ENCODE peak calls at places on chromosomes 12 and 14, in seven cellular contexts. E is cardiac fibroblast, X is uterus, D is neural progenitor cell, P is Panc1, L is fibroblast of lung, H is lung. K is an unnamed sample.

GRCh38 chr12:42140901-42141300 is 3.8 kb downstream of the GXYLT1 start:
- DNase-seq in E (peak), X (no peak), D (peak), P (no peak), L (peak), H (peak), K (no peak)

GRCh38 chr12:69239922-69240624 is 704 bp downstream of the CPSF6 start:
- DNase-seq in E (peak), X (peak), D (peak), P (no peak), L (peak), H (peak), K (no peak)

GRCh38 chr14:77316872-77317271 is 3.8 kb downstream of the POMT2 start:
- DNase-seq in E (no peak), X (no peak), D (no peak), P (no peak), L (no peak), H (no peak), K (no peak)

GRCh38 chr14:63745858-63746425 is 18.1 kb upstream of the SGPP1 start:
- DNase-seq in E (no peak), X (no peak), D (no peak), P (no peak), L (no peak), H (peak), K (no peak)

GRCh38 chr12:127928615-127929014 is 338.4 kb upstream of the TMEM132C start:
- DNase-seq in E (no peak), X (no peak), D (no peak), P (no peak), L (peak), H (no peak), K (peak)

GRCh38 chr14:63167044-63167443 is 37.2 kb upstream of the RHOJ start:
- DNase-seq in E (no peak), X (no peak), D (no peak), P (no peak), L (no peak), H (no peak), K (no peak)

GRCh38 chr12:2212971-2213869 is 160.4 kb downstream of the CACNA1C start:
- DNase-seq in E (peak), X (peak), D (peak), P (no peak), L (peak), H (no peak), K (no peak)

GRCh38 chr12:80939231-80939950 is 1.7 kb upstream of the LIN7A start:
- DNase-seq in E (peak), X (no peak), D (no peak), P (no peak), L (no peak), H (no peak), K (no peak)

GRCh38 chr12:75345531-75345930 is 11.1 kb downstream of the GLIPR1L1 start:
- DNase-seq in E (no peak), X (no peak), D (no peak), P (no peak), L (no peak), H (no peak), K (no peak)

GRCh38 chr14:40581264-40581663 is 1025.4 kb upstream of the LRFN5 start:
- DNase-seq in E (no peak), X (no peak), D (no peak), P (no peak), L (no peak), H (no peak), K (no peak)

GRCh38 chr14:85701763-85702162 is 171.8 kb downstream of the FLRT2 start:
- DNase-seq in E (no peak), X (no peak), D (no peak), P (no peak), L (peak), H (no peak), K (no peak)

GRCh38 chr14:89256951-89257350 is 160.1 kb downstream of the FOXN3 start:
- DNase-seq in E (no peak), X (no peak), D (no peak), P (no peak), L (no peak), H (no peak), K (no peak)

GRCh38 chr12:2652011-2652400 is 142.8 kb upstream of the FKBP4 start:
- DNase-seq in E (no peak), X (no peak), D (no peak), P (no peak), L (no peak), H (no peak), K (no peak)

GRCh38 chr12:64039285-64039871 is 182.7 kb downstream of the KICS2 start:
- DNase-seq in E (peak), X (no peak), D (peak), P (peak), L (peak), H (no peak), K (no peak)

GRCh38 chr12:52164624-52165023 is 27.2 kb downstream of the KRT80 start:
- DNase-seq in E (no peak), X (no peak), D (no peak), P (no peak), L (no peak), H (no peak), K (no peak)

GRCh38 chr14:92794547-92794941 is 439 bp downstream of the GOLGA5 start:
- DNase-seq in E (peak), X (no peak), D (peak), P (no peak), L (peak), H (peak), K (no peak)

GRCh38 chr14:84750763-84751554 is 779.0 kb upstream of the FLRT2 start:
- DNase-seq in E (peak), X (no peak), D (no peak), P (no peak), L (peak), H (no peak), K (peak)

GRCh38 chr14:51668870-51669269 is 17.2 kb downstream of the FRMD6 start:
- DNase-seq in E (no peak), X (no peak), D (no peak), P (no peak), L (peak), H (no peak), K (no peak)

GRCh38 chr12:39764944-39765560 is 145.4 kb upstream of the ABCD2 start:
- DNase-seq in E (peak), X (no peak), D (peak), P (peak), L (peak), H (no peak), K (peak)

GRCh38 chr12:96811083-96811482 is 96.0 kb upstream of the NEDD1 start:
- DNase-seq in E (peak), X (no peak), D (no peak), P (peak), L (peak), H (no peak), K (peak)

GRCh38 chr12:6334940-6335450 is 6.9 kb downstream of the TNFRSF1A start:
- DNase-seq in E (no peak), X (peak), D (no peak), P (no peak), L (no peak), H (peak), K (no peak)

GRCh38 chr14:84234281-84234680 is 1295.7 kb upstream of the FLRT2 start:
- DNase-seq in E (no peak), X (no peak), D (no peak), P (no peak), L (no peak), H (no peak), K (no peak)

GRCh38 chr12:24042651-24043050 is 93.2 kb upstream of the SOX5 start:
- DNase-seq in E (no peak), X (no peak), D (no peak), P (no peak), L (no peak), H (no peak), K (no peak)

GRCh38 chr14:39169541-39169900 is 612 bp downstream of the TRAPPC6B start:
- DNase-seq in E (peak), X (no peak), D (no peak), P (no peak), L (peak), H (peak), K (no peak)

GRCh38 chr12:56808954-56809353 is 45.8 kb downstream of the HSD17B6 start:
- DNase-seq in E (no peak), X (no peak), D (no peak), P (no peak), L (no peak), H (no peak), K (no peak)

GRCh38 chr12:990308-990648 is 745 bp upstream of the ERC1 start:
- DNase-seq in E (peak), X (peak), D (peak), P (no peak), L (peak), H (peak), K (no peak)

GRCh38 chr14:97719931-97720330 is 922.7 kb downstream of the VRK1 start:
- DNase-seq in E (no peak), X (no peak), D (no peak), P (no peak), L (no peak), H (no peak), K (no peak)

GRCh38 chr12:121926874-121927706 is 8.7 kb downstream of the CFAP251 start:
- DNase-seq in E (no peak), X (no peak), D (no peak), P (no peak), L (no peak), H (no peak), K (no peak)

GRCh38 chr14:65414961-65415589 is 2.5 kb downstream of the FUT8 start:
- DNase-seq in E (peak), X (no peak), D (peak), P (no peak), L (peak), H (no peak), K (no peak)

GRCh38 chr12:8890313-8891084 is 23.8 kb upstream of the PHC1 start:
- DNase-seq in E (peak), X (peak), D (peak), P (no peak), L (peak), H (peak), K (no peak)

GRCh38 chr14:92652413-92653151 is 95.8 kb downstream of the LGMN start:
- DNase-seq in E (no peak), X (no peak), D (no peak), P (no peak), L (no peak), H (no peak), K (no peak)

GRCh38 chr12:65501093-65501621 is 222.7 kb downstream of the MSRB3 start:
- DNase-seq in E (peak), X (peak), D (no peak), P (no peak), L (peak), H (no peak), K (no peak)

GRCh38 chr12:124976999-124977398 is 11.9 kb downstream of the DHX37 start:
- DNase-seq in E (no peak), X (no peak), D (no peak), P (no peak), L (no peak), H (no peak), K (no peak)

GRCh38 chr12:122928891-122929538 is 33.1 kb upstream of the VPS37B start:
- DNase-seq in E (no peak), X (no peak), D (no peak), P (no peak), L (no peak), H (no peak), K (no peak)
- H3K4me3 ChIP-seq in E (no peak), X (no peak), D (no peak), P (no peak), L (no peak), H (no peak), K (no peak)

GRCh38 chr12:72272731-72273498 is 745 bp downstream of the TRHDE start:
- DNase-seq in E (no peak), X (peak), D (peak), P (no peak), L (peak), H (no peak), K (no peak)
- TF ChIP-seq CTCF in E (no peak), X (no peak), D (no peak), P (peak), L (no peak), H (no peak), K (peak)

DNA sequence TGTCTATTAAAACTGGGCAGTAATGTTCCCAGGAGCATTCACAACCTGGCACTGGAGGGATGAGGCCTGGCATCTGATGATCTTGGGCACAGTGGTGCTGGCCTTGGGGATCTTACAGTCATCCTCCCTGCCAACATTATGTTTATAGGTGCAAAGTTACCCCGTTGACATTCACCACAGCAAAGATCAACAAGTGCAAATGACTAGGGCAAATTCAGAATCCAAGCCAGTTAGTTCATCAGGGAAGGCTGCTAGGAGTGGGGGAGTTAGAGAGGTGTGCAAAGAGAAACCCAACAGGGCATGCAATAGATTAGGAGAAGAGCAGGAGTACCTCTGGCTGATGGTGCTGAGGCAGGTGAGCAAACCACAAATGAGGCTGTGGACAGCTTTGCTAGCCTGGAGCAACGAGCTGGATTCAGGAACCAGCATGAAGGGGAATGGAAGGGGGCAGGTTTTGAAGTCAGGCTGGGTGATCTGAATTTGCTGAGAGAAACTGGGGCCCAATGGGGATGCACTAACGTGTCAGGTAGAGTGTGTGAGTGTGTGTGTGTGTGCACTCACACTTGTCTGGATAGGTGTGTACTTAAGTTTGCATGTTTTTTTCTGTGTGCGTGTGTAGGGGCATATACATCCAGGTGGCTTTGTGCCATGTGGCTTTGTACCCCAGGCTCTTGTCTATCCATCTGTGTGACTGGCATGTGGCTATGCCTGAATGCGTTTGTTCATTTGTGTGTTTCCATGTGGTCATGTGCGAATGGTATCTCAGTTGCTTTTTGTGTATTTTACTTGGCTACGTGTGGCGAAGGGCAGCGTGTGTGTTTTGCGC is 1.6 kb downstream of the CISTR start:
- DNase-seq in E (no peak), X (no peak), D (no peak), P (no peak), L (no peak), H (no peak), K (no peak)
- H3K4me3 ChIP-seq in E (no peak), X (peak), D (peak), P (no peak), L (no peak), H (no peak), K (no peak)

DNA sequence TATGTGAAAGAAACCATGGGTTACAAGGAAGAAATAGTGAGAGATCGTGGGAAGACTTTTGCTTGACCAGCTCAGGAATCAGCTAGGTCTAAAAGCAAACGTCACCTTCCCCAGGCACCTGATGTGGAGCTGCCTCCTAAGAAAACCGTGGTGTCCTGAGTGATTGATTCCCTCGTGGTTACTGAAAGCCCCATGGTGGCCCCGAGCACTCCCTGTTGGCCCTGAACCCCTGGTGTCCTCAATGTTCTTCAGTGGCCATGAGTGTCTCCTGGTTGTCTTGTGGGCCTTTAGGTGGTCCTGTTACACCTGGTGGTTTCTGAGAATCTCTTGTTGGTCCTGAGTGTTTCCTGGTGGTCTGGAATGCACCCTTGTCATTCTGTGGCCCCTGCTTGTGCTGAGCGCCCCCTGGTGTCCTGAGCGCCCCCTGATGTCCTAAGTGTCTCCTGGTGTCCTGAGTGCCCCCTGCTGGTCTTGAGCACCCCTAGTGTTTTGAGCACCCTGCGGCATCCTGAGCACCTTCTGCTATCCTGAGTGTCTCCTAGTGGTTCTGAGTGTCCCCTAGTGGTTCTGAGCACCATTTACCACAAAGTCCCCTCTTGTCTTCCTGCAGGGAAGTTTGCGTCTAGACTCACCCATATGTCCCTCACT is 518.7 kb downstream of the TMEM121 start:
- DNase-seq in E (no peak), X (no peak), D (no peak), P (peak), L (no peak), H (no peak), K (no peak)
- TF ChIP-seq CTCF in E (peak), X (peak), D (no peak), P (peak), L (no peak), H (peak), K (no peak)

DNA sequence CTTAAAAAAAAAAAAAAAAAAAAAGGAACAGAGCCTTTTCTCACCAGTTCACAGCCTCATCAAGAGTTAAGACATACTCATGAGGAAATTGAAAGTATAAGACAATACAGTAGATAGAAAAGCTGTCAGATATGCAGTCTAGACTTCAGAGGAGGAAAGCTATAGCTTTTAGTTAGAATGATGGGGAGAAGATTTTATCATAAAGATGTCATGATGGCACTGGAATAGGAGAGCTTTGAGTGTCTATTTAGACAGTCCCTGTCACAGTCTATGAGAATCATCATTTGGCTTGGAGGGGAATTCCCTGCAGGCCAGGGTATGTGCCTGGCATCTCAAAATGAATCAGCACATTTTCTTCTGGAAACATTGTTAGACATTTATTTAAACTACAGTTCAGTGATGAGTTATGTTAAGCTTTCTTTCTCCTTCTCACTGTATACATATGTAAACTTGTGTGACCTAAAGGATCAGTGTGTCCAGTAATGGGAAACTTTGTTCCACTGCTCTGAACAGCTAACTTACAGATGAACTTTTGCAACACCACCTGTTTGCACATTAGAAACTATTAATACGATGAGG is 2.9 kb upstream of the RAB35 start:
- DNase-seq in E (no peak), X (no peak), D (no peak), P (no peak), L (peak), H (no peak), K (peak)
- H3K4me3 ChIP-seq in E (no peak), X (no peak), D (no peak), P (no peak), L (no peak), H (no peak), K (no peak)

DNA sequence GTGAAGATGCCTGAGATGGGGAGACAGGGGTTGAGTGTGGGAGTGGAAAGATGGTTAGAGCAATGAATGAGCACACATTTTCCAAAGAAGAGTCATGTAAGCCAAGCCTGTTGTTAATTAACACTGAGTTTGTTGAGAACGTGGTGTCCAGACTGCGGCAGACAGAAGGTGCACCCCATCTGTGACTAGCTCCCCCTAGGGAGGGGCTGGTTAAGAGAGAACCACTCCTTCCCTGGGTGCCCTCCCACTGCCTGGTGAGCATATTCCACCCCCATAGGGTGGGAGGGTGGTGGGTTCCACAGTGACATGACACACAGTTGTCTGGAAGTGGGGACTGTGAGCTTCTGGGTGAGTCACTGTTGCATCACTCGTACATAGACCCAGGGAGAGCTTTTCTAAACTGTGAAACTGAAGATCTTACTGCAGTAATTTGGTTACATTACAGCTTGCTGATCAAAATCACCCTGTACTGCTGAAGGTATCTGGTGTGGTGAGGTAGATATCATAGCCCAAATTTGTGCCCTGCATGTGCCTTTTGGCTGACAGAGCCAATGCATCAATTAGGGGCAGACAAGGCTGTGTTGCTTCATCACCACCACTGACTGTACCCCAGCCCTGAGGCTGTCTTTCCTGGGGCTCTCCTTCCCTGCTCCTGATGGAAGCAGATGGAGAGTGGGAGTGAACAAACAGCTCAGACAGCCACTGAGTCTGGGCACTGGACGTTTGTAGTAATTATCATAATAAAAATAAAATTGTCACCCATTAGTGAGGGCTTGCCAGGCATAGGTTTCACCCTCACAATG is 150.9 kb downstream of the EMP1 start:
- DNase-seq in E (peak), X (no peak), D (no peak), P (no peak), L (peak), H (no peak), K (peak)
- TF ChIP-seq CTCF in E (no peak), X (no peak), D (no peak), P (peak), L (no peak), H (no peak), K (peak)

DNA sequence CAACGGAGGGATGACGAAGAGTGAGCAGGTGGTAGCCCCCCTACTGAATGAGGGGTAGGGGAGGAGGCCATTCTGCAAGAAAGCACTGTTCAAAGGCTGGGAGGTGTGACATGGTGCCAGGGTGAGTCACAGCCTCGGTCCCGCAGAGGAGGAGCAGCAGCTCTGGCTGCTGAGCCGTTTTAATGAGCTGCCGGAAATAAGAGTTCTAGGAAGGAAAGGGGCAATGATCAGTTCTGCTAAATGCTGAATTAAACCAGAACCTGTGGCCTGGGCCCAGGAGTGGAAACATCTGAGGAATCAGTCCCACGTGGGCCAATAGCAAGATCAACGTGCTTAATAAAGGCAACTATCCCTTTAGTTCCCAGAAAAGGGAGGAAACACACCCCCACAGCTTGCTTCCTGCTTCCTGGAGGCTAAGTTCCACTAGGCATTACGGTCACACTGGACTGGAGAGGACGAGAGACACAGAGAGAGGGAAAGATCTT is 3.6 kb downstream of the ABCD4 start:
- DNase-seq in E (peak), X (no peak), D (no peak), P (no peak), L (peak), H (no peak), K (no peak)
- H3K4me3 ChIP-seq in E (no peak), X (no peak), D (no peak), P (no peak), L (no peak), H (no peak), K (no peak)

K was measured in AG04449.